ENCODE peak calls at places on chromosome 10, in ten cellular contexts. One of them, this sample, is unnamed.

GRCh38 chr10:47253651-47254375 is 46.2 kb upstream of the GDF10 start:
- DNase-seq in activated CD8-positive, alpha-beta T cell treated with anti-CD3 and anti-CD28 coated beads for 36 hours: no peak
- DNase-seq in iris pigment epithelial cell: peak
- DNase-seq in OCI-LY7: no peak
- DNase-seq in amniotic stem cell: no peak
- DNase-seq in SK-N-DZ: no peak
- DNase-seq in AG08395: no peak
- DNase-seq in T-cell: no peak
- DNase-seq in NCI-H748 treated with DMSO at 0.1 percent for 48 hours: no peak
- DNase-seq in testis: no peak
- DNase-seq in this sample: no peak

GRCh38 chr10:104040862-104041789 is 44.6 kb downstream of the COL17A1 start:
- DNase-seq in activated CD8-positive, alpha-beta T cell treated with anti-CD3 and anti-CD28 coated beads for 36 hours: no peak
- DNase-seq in iris pigment epithelial cell: no peak
- DNase-seq in OCI-LY7: no peak
- DNase-seq in amniotic stem cell: no peak
- DNase-seq in SK-N-DZ: no peak
- DNase-seq in AG08395: no peak
- DNase-seq in T-cell: no peak
- DNase-seq in NCI-H748 treated with DMSO at 0.1 percent for 48 hours: no peak
- DNase-seq in testis: no peak
- DNase-seq in this sample: no peak

GRCh38 chr10:11414314-11415038 is 197.0 kb downstream of the USP6NL start:
- DNase-seq in activated CD8-positive, alpha-beta T cell treated with anti-CD3 and anti-CD28 coated beads for 36 hours: no peak
- DNase-seq in iris pigment epithelial cell: no peak
- DNase-seq in OCI-LY7: no peak
- DNase-seq in amniotic stem cell: no peak
- DNase-seq in SK-N-DZ: no peak
- DNase-seq in AG08395: no peak
- DNase-seq in T-cell: no peak
- DNase-seq in NCI-H748 treated with DMSO at 0.1 percent for 48 hours: no peak
- DNase-seq in testis: peak
- DNase-seq in this sample: no peak

GRCh38 chr10:5971315-5971832 is 6.0 kb downstream of the IL15RA start:
- DNase-seq in activated CD8-positive, alpha-beta T cell treated with anti-CD3 and anti-CD28 coated beads for 36 hours: peak
- DNase-seq in iris pigment epithelial cell: peak
- DNase-seq in OCI-LY7: no peak
- DNase-seq in amniotic stem cell: no peak
- DNase-seq in SK-N-DZ: no peak
- DNase-seq in AG08395: no peak
- DNase-seq in T-cell: no peak
- DNase-seq in NCI-H748 treated with DMSO at 0.1 percent for 48 hours: no peak
- DNase-seq in testis: no peak
- DNase-seq in this sample: peak

GRCh38 chr10:90592903-90593302 is 264.9 kb downstream of the HTR7 start:
- DNase-seq in activated CD8-positive, alpha-beta T cell treated with anti-CD3 and anti-CD28 coated beads for 36 hours: peak
- DNase-seq in iris pigment epithelial cell: peak
- DNase-seq in OCI-LY7: peak
- DNase-seq in amniotic stem cell: peak
- DNase-seq in SK-N-DZ: peak
- DNase-seq in AG08395: no peak
- DNase-seq in T-cell: no peak
- DNase-seq in NCI-H748 treated with DMSO at 0.1 percent for 48 hours: no peak
- DNase-seq in testis: peak
- DNase-seq in this sample: peak

GRCh38 chr10:50600831-50601466 is 22.8 kb downstream of the SGMS1 start:
- DNase-seq in activated CD8-positive, alpha-beta T cell treated with anti-CD3 and anti-CD28 coated beads for 36 hours: no peak
- DNase-seq in iris pigment epithelial cell: peak
- DNase-seq in OCI-LY7: no peak
- DNase-seq in amniotic stem cell: no peak
- DNase-seq in SK-N-DZ: no peak
- DNase-seq in AG08395: peak
- DNase-seq in T-cell: no peak
- DNase-seq in NCI-H748 treated with DMSO at 0.1 percent for 48 hours: no peak
- DNase-seq in testis: no peak
- DNase-seq in this sample: no peak

GRCh38 chr10:5283305-5284158 is 81.2 kb upstream of the UCN3 start:
- DNase-seq in activated CD8-positive, alpha-beta T cell treated with anti-CD3 and anti-CD28 coated beads for 36 hours: peak
- DNase-seq in iris pigment epithelial cell: peak
- DNase-seq in OCI-LY7: peak
- DNase-seq in amniotic stem cell: peak
- DNase-seq in SK-N-DZ: peak
- DNase-seq in AG08395: peak
- DNase-seq in T-cell: peak
- DNase-seq in NCI-H748 treated with DMSO at 0.1 percent for 48 hours: peak
- DNase-seq in testis: peak
- DNase-seq in this sample: peak

GRCh38 chr10:130067893-130068292 is 42.7 kb downstream of the C10orf143 start:
- DNase-seq in activated CD8-positive, alpha-beta T cell treated with anti-CD3 and anti-CD28 coated beads for 36 hours: no peak
- DNase-seq in iris pigment epithelial cell: no peak
- DNase-seq in OCI-LY7: no peak
- DNase-seq in amniotic stem cell: no peak
- DNase-seq in SK-N-DZ: no peak
- DNase-seq in AG08395: no peak
- DNase-seq in T-cell: no peak
- DNase-seq in NCI-H748 treated with DMSO at 0.1 percent for 48 hours: no peak
- DNase-seq in testis: no peak
- DNase-seq in this sample: no peak

GRCh38 chr10:13571541-13571940 is 15.2 kb upstream of the PRPF18 start:
- DNase-seq in activated CD8-positive, alpha-beta T cell treated with anti-CD3 and anti-CD28 coated beads for 36 hours: no peak
- DNase-seq in iris pigment epithelial cell: no peak
- DNase-seq in OCI-LY7: no peak
- DNase-seq in amniotic stem cell: no peak
- DNase-seq in SK-N-DZ: no peak
- DNase-seq in AG08395: no peak
- DNase-seq in T-cell: no peak
- DNase-seq in NCI-H748 treated with DMSO at 0.1 percent for 48 hours: no peak
- DNase-seq in testis: no peak
- DNase-seq in this sample: no peak

GRCh38 chr10:23035569-23035968 is 59.8 kb upstream of the MSRB2 start:
- DNase-seq in activated CD8-positive, alpha-beta T cell treated with anti-CD3 and anti-CD28 coated beads for 36 hours: no peak
- DNase-seq in iris pigment epithelial cell: peak
- DNase-seq in OCI-LY7: no peak
- DNase-seq in amniotic stem cell: no peak
- DNase-seq in SK-N-DZ: peak
- DNase-seq in AG08395: no peak
- DNase-seq in T-cell: no peak
- DNase-seq in NCI-H748 treated with DMSO at 0.1 percent for 48 hours: no peak
- DNase-seq in testis: no peak
- DNase-seq in this sample: no peak

GRCh38 chr10:82164333-82164732 is 289.3 kb downstream of the NRG3 start:
- DNase-seq in activated CD8-positive, alpha-beta T cell treated with anti-CD3 and anti-CD28 coated beads for 36 hours: no peak
- DNase-seq in iris pigment epithelial cell: no peak
- DNase-seq in OCI-LY7: no peak
- DNase-seq in amniotic stem cell: no peak
- DNase-seq in SK-N-DZ: no peak
- DNase-seq in AG08395: no peak
- DNase-seq in T-cell: no peak
- DNase-seq in NCI-H748 treated with DMSO at 0.1 percent for 48 hours: no peak
- DNase-seq in testis: no peak
- DNase-seq in this sample: no peak

GRCh38 chr10:3906511-3907111 is 121.6 kb upstream of the KLF6 start:
- DNase-seq in activated CD8-positive, alpha-beta T cell treated with anti-CD3 and anti-CD28 coated beads for 36 hours: no peak
- DNase-seq in iris pigment epithelial cell: peak
- DNase-seq in OCI-LY7: no peak
- DNase-seq in amniotic stem cell: peak
- DNase-seq in SK-N-DZ: no peak
- DNase-seq in AG08395: no peak
- DNase-seq in T-cell: no peak
- DNase-seq in NCI-H748 treated with DMSO at 0.1 percent for 48 hours: no peak
- DNase-seq in testis: peak
- DNase-seq in this sample: no peak

GRCh38 chr10:93816123-93816747 is 58.5 kb downstream of the LGI1 start:
- DNase-seq in activated CD8-positive, alpha-beta T cell treated with anti-CD3 and anti-CD28 coated beads for 36 hours: peak
- DNase-seq in iris pigment epithelial cell: peak
- DNase-seq in OCI-LY7: peak
- DNase-seq in amniotic stem cell: peak
- DNase-seq in SK-N-DZ: peak
- DNase-seq in AG08395: peak
- DNase-seq in T-cell: peak
- DNase-seq in NCI-H748 treated with DMSO at 0.1 percent for 48 hours: peak
- DNase-seq in testis: peak
- DNase-seq in this sample: peak

GRCh38 chr10:50490244-50490643 is 133.5 kb downstream of the SGMS1 start:
- DNase-seq in activated CD8-positive, alpha-beta T cell treated with anti-CD3 and anti-CD28 coated beads for 36 hours: no peak
- DNase-seq in iris pigment epithelial cell: no peak
- DNase-seq in OCI-LY7: no peak
- DNase-seq in amniotic stem cell: no peak
- DNase-seq in SK-N-DZ: no peak
- DNase-seq in AG08395: no peak
- DNase-seq in T-cell: no peak
- DNase-seq in NCI-H748 treated with DMSO at 0.1 percent for 48 hours: no peak
- DNase-seq in testis: no peak
- DNase-seq in this sample: no peak

GRCh38 chr10:91665842-91666241 is 33.0 kb upstream of the PPP1R3C start:
- DNase-seq in activated CD8-positive, alpha-beta T cell treated with anti-CD3 and anti-CD28 coated beads for 36 hours: peak
- DNase-seq in iris pigment epithelial cell: peak
- DNase-seq in OCI-LY7: no peak
- DNase-seq in amniotic stem cell: no peak
- DNase-seq in SK-N-DZ: no peak
- DNase-seq in AG08395: no peak
- DNase-seq in T-cell: no peak
- DNase-seq in NCI-H748 treated with DMSO at 0.1 percent for 48 hours: no peak
- DNase-seq in testis: no peak
- DNase-seq in this sample: no peak

GRCh38 chr10:131832056-131832685 is 68.6 kb upstream of the PPP2R2D start:
- DNase-seq in activated CD8-positive, alpha-beta T cell treated with anti-CD3 and anti-CD28 coated beads for 36 hours: no peak
- DNase-seq in iris pigment epithelial cell: no peak
- DNase-seq in OCI-LY7: no peak
- DNase-seq in amniotic stem cell: no peak
- DNase-seq in SK-N-DZ: no peak
- DNase-seq in AG08395: no peak
- DNase-seq in T-cell: no peak
- DNase-seq in NCI-H748 treated with DMSO at 0.1 percent for 48 hours: no peak
- DNase-seq in testis: no peak
- DNase-seq in this sample: no peak

GRCh38 chr10:103507235-103508191 is 14.0 kb downstream of the NEURL1 start:
- DNase-seq in activated CD8-positive, alpha-beta T cell treated with anti-CD3 and anti-CD28 coated beads for 36 hours: no peak
- DNase-seq in iris pigment epithelial cell: no peak
- DNase-seq in OCI-LY7: peak
- DNase-seq in amniotic stem cell: no peak
- DNase-seq in SK-N-DZ: peak
- DNase-seq in AG08395: no peak
- DNase-seq in T-cell: no peak
- DNase-seq in NCI-H748 treated with DMSO at 0.1 percent for 48 hours: no peak
- DNase-seq in testis: peak
- DNase-seq in this sample: no peak

GRCh38 chr10:56831681-56832080 is 470.6 kb upstream of the ZWINT start:
- DNase-seq in activated CD8-positive, alpha-beta T cell treated with anti-CD3 and anti-CD28 coated beads for 36 hours: no peak
- DNase-seq in iris pigment epithelial cell: no peak
- DNase-seq in OCI-LY7: no peak
- DNase-seq in amniotic stem cell: no peak
- DNase-seq in SK-N-DZ: no peak
- DNase-seq in AG08395: no peak
- DNase-seq in T-cell: no peak
- DNase-seq in NCI-H748 treated with DMSO at 0.1 percent for 48 hours: no peak
- DNase-seq in testis: no peak
- DNase-seq in this sample: no peak

GRCh38 chr10:62869958-62870357 is 53.8 kb upstream of the EGR2 start:
- DNase-seq in activated CD8-positive, alpha-beta T cell treated with anti-CD3 and anti-CD28 coated beads for 36 hours: no peak
- DNase-seq in iris pigment epithelial cell: no peak
- DNase-seq in OCI-LY7: no peak
- DNase-seq in amniotic stem cell: no peak
- DNase-seq in SK-N-DZ: no peak
- DNase-seq in AG08395: peak
- DNase-seq in T-cell: no peak
- DNase-seq in NCI-H748 treated with DMSO at 0.1 percent for 48 hours: no peak
- DNase-seq in testis: no peak
- DNase-seq in this sample: no peak

GRCh38 chr10:69449841-69450240 is 1.4 kb upstream of the TSPAN15 start:
- DNase-seq in activated CD8-positive, alpha-beta T cell treated with anti-CD3 and anti-CD28 coated beads for 36 hours: peak
- DNase-seq in iris pigment epithelial cell: peak
- DNase-seq in OCI-LY7: peak
- DNase-seq in amniotic stem cell: no peak
- DNase-seq in SK-N-DZ: peak
- DNase-seq in AG08395: peak
- DNase-seq in T-cell: peak
- DNase-seq in NCI-H748 treated with DMSO at 0.1 percent for 48 hours: no peak
- DNase-seq in testis: peak
- DNase-seq in this sample: peak

GRCh38 chr10:123993534-123994416 is 99.6 kb downstream of the CHST15 start:
- DNase-seq in activated CD8-positive, alpha-beta T cell treated with anti-CD3 and anti-CD28 coated beads for 36 hours: no peak
- DNase-seq in iris pigment epithelial cell: no peak
- DNase-seq in OCI-LY7: no peak
- DNase-seq in amniotic stem cell: no peak
- DNase-seq in SK-N-DZ: no peak
- DNase-seq in AG08395: no peak
- DNase-seq in T-cell: no peak
- DNase-seq in NCI-H748 treated with DMSO at 0.1 percent for 48 hours: no peak
- DNase-seq in testis: no peak
- DNase-seq in this sample: no peak

This sample was measured in MV-4-11.